ENCODE peak calls at places on chromosomes 5 and 9, in four cellular contexts. L, Q, J and D are unnamed samples. For H3K9me3, the result is how much of the 10 kb centered on the place peaks cover.

GRCh38 chr9:4936823-4937222 is 48.2 kb upstream of the JAK2 start:
- DNase-seq in Q (no peak), L (no peak), J (no peak), D (no peak)

GRCh38 chr9:93597871-93598646 is 21.7 kb downstream of the PHF2 start:
- DNase-seq in L (no peak), J (peak), Q (no peak), D (peak)

GRCh38 chr9:77013186-77013931 is 6.1 kb upstream of the FOXB2 start:
- DNase-seq in J (no peak), L (no peak), Q (no peak), D (no peak)

GRCh38 chr5:181037365-181037861 is 2.7 kb upstream of the BTNL9 start:
- DNase-seq in L (no peak), Q (no peak), J (no peak), D (no peak)

GRCh38 chr9:101716629-101717028 is 21.8 kb downstream of the GRIN3A start:
- DNase-seq in Q (no peak), J (no peak), L (no peak), D (no peak)

GRCh38 chr9:8140557-8140956 is 341.0 kb upstream of the DMAC1 start:
- DNase-seq in Q (no peak), J (no peak), L (no peak), D (no peak)

GRCh38 chr9:132411091-132411508 is 1.1 kb downstream of the CFAP77 start:
- DNase-seq in L (peak), Q (no peak), J (no peak), D (no peak)

GRCh38 chr9:125805057-125805456 is 57.9 kb downstream of the PBX3 start:
- DNase-seq in L (peak), Q (no peak), J (no peak), D (no peak)

GRCh38 chr9:89500008-89500407 is 2.1 kb upstream of the SEMA4D start:
- DNase-seq in J (no peak), Q (no peak), L (no peak), D (no peak)

GRCh38 chr5:135047347-135047695 is 13.3 kb upstream of the PITX1 start:
- DNase-seq in L (no peak), J (no peak), Q (no peak), D (no peak)

GRCh38 chr9:34256987-34257585 is 72.0 kb downstream of the KIF24 start:
- DNase-seq in Q (no peak), J (no peak), L (no peak), D (no peak)

GRCh38 chr9:104074876-104075275 is 19.2 kb upstream of the SMC2 start:
- DNase-seq in Q (no peak), L (peak), J (no peak), D (no peak)

GRCh38 chr5:174141398-174141797 is 95.9 kb downstream of the NSG2 start:
- DNase-seq in J (no peak), Q (no peak), L (no peak), D (no peak)

GRCh38 chr5:77935516-77936364 is 159.6 kb upstream of the TBCA start:
- DNase-seq in L (peak), Q (no peak), J (no peak), D (no peak)

GRCh38 chr9:73265876-73266275 is 114.2 kb downstream of the ANXA1 start:
- DNase-seq in J (no peak), Q (no peak), L (no peak), D (no peak)

GRCh38 chr5:180593446-180594206 is 2.3 kb upstream of the SCGB3A1 start:
- DNase-seq in J (no peak), L (no peak), Q (no peak), D (no peak)

GRCh38 chr9:92961627-92962302 is 14.4 kb downstream of the FGD3 start:
- DNase-seq in L (no peak), J (no peak), Q (no peak), D (peak)

GRCh38 chr9:123360161-123361085 is 4.4 kb downstream of the CRB2 start:
- DNase-seq in L (peak), Q (no peak), J (no peak), D (no peak)

GRCh38 chr5:53568868-53569267 is 8.4 kb downstream of the NDUFS4 start:
- DNase-seq in Q (no peak), L (no peak), J (no peak), D (no peak)

GRCh38 chr5:149114403-149115312 is 26.6 kb upstream of the ABLIM3 start:
- DNase-seq in Q (no peak), L (peak), J (peak), D (no peak)

GRCh38 chr9:130008577-130008976 is 34.4 kb downstream of the FNBP1 start:
- DNase-seq in J (no peak), Q (no peak), L (no peak), D (no peak)

GRCh38 chr5:116938488-116938887 is 363.9 kb upstream of the SEMA6A start:
- DNase-seq in Q (no peak), J (no peak), L (no peak), D (no peak)

GRCh38 chr5:144468542-144468941 is 297.9 kb downstream of the KCTD16 start:
- DNase-seq in J (no peak), L (no peak), Q (no peak), D (no peak)

GRCh38 chr5:51227963-51228515 is 155.2 kb upstream of the ISL1 start:
- DNase-seq in Q (no peak), J (no peak), L (no peak), D (no peak)
- H3K27ac ChIP-seq in Q (no peak), J (no peak), L (peak), D (no peak)

DNA sequence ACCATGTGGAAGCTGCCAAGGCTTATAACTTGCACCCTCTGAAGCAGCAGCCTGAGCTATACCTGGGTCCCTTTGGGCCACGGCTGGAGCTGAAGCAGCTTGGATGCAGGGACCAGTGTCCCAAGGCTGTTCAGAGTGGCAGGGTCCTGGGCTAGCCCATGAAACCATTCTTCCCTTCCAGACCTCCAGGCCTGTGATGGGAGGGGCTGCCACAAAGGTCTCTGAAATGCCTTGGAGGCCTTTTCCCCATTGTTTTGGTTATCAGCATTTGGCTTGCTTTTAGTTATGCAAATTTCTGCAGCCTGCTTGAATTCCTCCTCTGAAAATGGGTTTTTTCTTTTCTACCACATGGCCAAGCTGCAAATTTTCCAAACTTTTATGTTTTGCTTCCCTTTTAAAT is 433.7 kb upstream of the ACO1 start:
- DNase-seq in L (no peak), Q (no peak), J (no peak), D (no peak)
- H3K9me3 ChIP-seq in L (under half), Q (under half), J (under half), D (under half)

GRCh38 chr5:100889165-100889564 is 13.9 kb downstream of the ST8SIA4 start:
- DNase-seq in L (no peak), J (no peak), Q (no peak), D (no peak)

GRCh38 chr5:100890514-100891008 is 12.5 kb downstream of the ST8SIA4 start:
- DNase-seq in Q (no peak), L (peak), J (no peak), D (no peak)

GRCh38 chr5:100889896-100890295 is 13.2 kb downstream of the ST8SIA4 start:
- DNase-seq in Q (no peak), J (no peak), L (no peak), D (no peak)
- H3K27ac ChIP-seq in Q (no peak), J (no peak), L (no peak), D (no peak)

GRCh38 chr5:32339878-32340277 is 27.1 kb upstream of the MTMR12 start:
- DNase-seq in Q (no peak), L (no peak), J (no peak), D (no peak)

GRCh38 chr5:32339198-32339597 is 26.5 kb upstream of the MTMR12 start:
- DNase-seq in J (no peak), L (peak), Q (no peak), D (no peak)

GRCh38 chr5:32343058-32343672 is 30.4 kb upstream of the MTMR12 start:
- DNase-seq in Q (no peak), J (no peak), L (no peak), D (no peak)

GRCh38 chr5:32346869-32347268 is 34.1 kb upstream of the MTMR12 start:
- DNase-seq in J (no peak), L (no peak), Q (no peak), D (no peak)

GRCh38 chr5:32342656-32343055 is 29.9 kb upstream of the MTMR12 start:
- DNase-seq in J (no peak), L (no peak), Q (no peak), D (no peak)
- H3K9me3 ChIP-seq in J (under half), L (under half), Q (under half), D (under half)

GRCh38 chr5:158390556-158390955 is 531.6 kb upstream of the CLINT1 start:
- DNase-seq in L (peak), Q (no peak), J (no peak), D (no peak)
- H3K27ac ChIP-seq in L (no peak), Q (no peak), J (no peak), D (no peak)